ENCODE peak calls at places on chromosomes 11 and 22, in four cellular contexts. E is hepatocyte, A is Caco-2, Z is adrenal gland. N is an unnamed sample. For H3K9me3, the result is how much of the 10 kb centered on the place peaks cover.

GRCh38 chr22:32985899-32986772 is 72.0 kb downstream of the SYN3 start:
- DNase-seq in Z (peak), A (peak), E (peak), N (peak)

GRCh38 chr11:121298770-121299169 is 6.2 kb downstream of the SC5D start:
- DNase-seq in E (no peak), Z (no peak), A (no peak), N (no peak)

GRCh38 chr11:70713988-70714665 is 315.8 kb downstream of the CTTN start:
- DNase-seq in Z (no peak), A (no peak), E (no peak), N (no peak)

GRCh38 chr11:128174465-128175101 is 412.8 kb downstream of the ETS1 start:
- DNase-seq in E (no peak), A (no peak), Z (no peak), N (no peak)

GRCh38 chr11:11959601-11960000 is 48.8 kb downstream of the DKK3 start:
- DNase-seq in E (no peak), Z (no peak), A (no peak), N (no peak)

GRCh38 chr11:128689946-128690745 is 3.7 kb upstream of the FLI1 start:
- DNase-seq in Z (no peak), A (no peak), E (no peak), N (no peak)

GRCh38 chr11:93089474-93090102 is 108.2 kb downstream of the SLC36A4 start:
- DNase-seq in E (peak), Z (peak), A (peak), N (peak)

GRCh38 chr22:38614331-38615122 is 41.7 kb downstream of the FAM227A start:
- DNase-seq in Z (no peak), A (no peak), E (no peak), N (no peak)

GRCh38 chr11:43557553-43558031 is 122.9 kb upstream of the HSD17B12 start:
- DNase-seq in A (no peak), E (no peak), Z (no peak), N (no peak)

GRCh38 chr22:20720692-20721408 is 53.1 kb upstream of the SERPIND1 start:
- DNase-seq in A (no peak), Z (no peak), E (no peak), N (no peak)

GRCh38 chr11:33868646-33869461 is 23.0 kb downstream of the LMO2 start:
- DNase-seq in A (no peak), E (peak), Z (no peak), N (no peak)

DNA sequence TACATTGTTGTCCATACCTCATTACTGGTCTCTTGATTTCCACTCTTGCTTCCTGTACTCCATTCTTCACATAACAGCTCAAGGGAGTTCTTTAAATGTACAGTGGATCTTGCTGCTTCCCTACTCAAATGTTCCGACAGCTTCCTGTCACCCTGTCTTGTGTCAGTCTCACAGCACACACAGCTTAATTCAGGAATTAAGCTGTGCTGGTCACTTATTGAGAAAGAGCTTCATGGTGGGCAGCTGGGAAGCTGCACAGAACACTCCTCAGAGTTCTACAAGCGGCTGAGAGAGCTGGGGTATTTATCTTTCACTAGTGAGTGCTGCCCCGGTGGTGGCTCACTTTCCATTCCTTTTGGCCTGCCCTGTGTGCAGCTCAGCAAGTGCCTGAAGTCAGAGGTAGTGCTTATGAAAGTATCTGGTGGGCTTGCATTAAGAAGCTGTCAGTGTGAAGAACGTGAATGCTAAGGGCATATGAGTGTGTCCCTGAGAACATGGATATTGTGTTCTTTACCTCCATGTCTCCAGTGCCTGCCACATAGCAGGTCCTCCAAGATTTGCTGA is 48.7 kb downstream of the KCNQ1OT1 start:
- DNase-seq in A (no peak), Z (no peak), E (no peak), N (no peak)
- H3K9me3 ChIP-seq in A (half or more), Z (under half), E (half or more), N (under half)

GRCh38 chr11:123694551-123694950 is 40.1 kb upstream of the SCN3B start:
- DNase-seq in Z (no peak), A (no peak), E (no peak), N (no peak)
- H3K9me3 ChIP-seq in Z (under half), A (under half), E (under half), N (under half)

GRCh38 chr22:47422736-47423135 is 660.3 kb downstream of the TBC1D22A start:
- DNase-seq in Z (no peak), A (no peak), E (no peak), N (no peak)

GRCh38 chr22:47420211-47420610 is 657.8 kb downstream of the TBC1D22A start:
- DNase-seq in A (no peak), Z (no peak), E (no peak), N (no peak)

GRCh38 chr22:47421846-47422245 is 659.4 kb downstream of the TBC1D22A start:
- DNase-seq in A (no peak), E (no peak), Z (no peak), N (no peak)

GRCh38 chr22:47417699-47418098 is 655.2 kb downstream of the TBC1D22A start:
- DNase-seq in Z (no peak), E (no peak), A (peak), N (no peak)

GRCh38 chr22:47419239-47419638 is 656.8 kb downstream of the TBC1D22A start:
- DNase-seq in A (peak), E (no peak), Z (no peak), N (no peak)
- H3K9me3 ChIP-seq in A (under half), E (under half), Z (under half), N (under half)

DNA sequence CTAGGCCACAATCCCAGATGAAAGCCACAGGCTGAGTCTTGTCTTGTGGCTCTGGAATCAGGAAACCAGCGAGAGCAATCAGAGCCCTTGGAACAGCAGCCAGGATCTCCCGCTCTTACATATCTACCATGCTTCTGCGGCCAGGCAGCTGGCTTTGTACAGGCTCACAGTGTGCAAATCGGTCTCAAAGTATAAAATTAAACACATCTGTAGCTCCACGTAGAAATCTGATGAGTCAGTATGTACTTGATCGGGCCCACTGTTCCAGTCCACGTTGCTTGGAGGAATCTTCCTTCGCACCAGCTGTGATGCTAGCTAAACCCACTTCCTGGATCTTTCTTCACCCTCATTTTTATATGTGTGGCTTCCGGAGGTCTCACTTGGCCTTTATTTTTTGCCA is 92.2 kb downstream of the SPON1 start:
- DNase-seq in E (no peak), Z (no peak), A (no peak), N (no peak)
- H3K9me3 ChIP-seq in E (under half), Z (under half), A (under half), N (under half)

N was measured in small intestine.